ENCODE peak calls at places on chromosomes 12 and 14, in eight cellular contexts. One of them, this sample, is unnamed.

GRCh38 chr14:54085137-54085810 is 128.6 kb upstream of the BMP4 start:
- DNase-seq in renal cortical epithelial cell: no peak
- DNase-seq in Right ventricle myocardium superior: no peak
- DNase-seq in stimulated activated CD8-positive, alpha-beta memory T cell treated with anti-CD3 and anti-CD28 coated beads, Interleukin-2, amount 100 ng/mL, for 1 hour: no peak
- DNase-seq in HFFc6: peak; percentile 5
- DNase-seq in naive thymus-derived CD8-positive, alpha-beta T cell: no peak
- DNase-seq in naive B cell: no peak
- DNase-seq in C1 segment of cervical spinal cord: no peak
- DNase-seq in this sample: no peak

GRCh38 chr14:21070610-21071224 is 613 bp downstream of the ARHGEF40 start:
- DNase-seq in Right ventricle myocardium superior: peak; percentile 70
- DNase-seq in renal cortical epithelial cell: no peak
- DNase-seq in naive B cell: peak; percentile 18
- DNase-seq in HFFc6: peak; percentile 50
- DNase-seq in stimulated activated CD8-positive, alpha-beta memory T cell treated with anti-CD3 and anti-CD28 coated beads, Interleukin-2, amount 100 ng/mL, for 1 hour: no peak
- DNase-seq in naive thymus-derived CD8-positive, alpha-beta T cell: no peak
- DNase-seq in C1 segment of cervical spinal cord: peak; percentile 67
- DNase-seq in this sample: peak; percentile 19

GRCh38 chr12:103833891-103834290 is 7.1 kb downstream of the NT5DC3 start:
- DNase-seq in Right ventricle myocardium superior: no peak
- DNase-seq in renal cortical epithelial cell: no peak
- DNase-seq in stimulated activated CD8-positive, alpha-beta memory T cell treated with anti-CD3 and anti-CD28 coated beads, Interleukin-2, amount 100 ng/mL, for 1 hour: no peak
- DNase-seq in HFFc6: no peak
- DNase-seq in naive B cell: no peak
- DNase-seq in C1 segment of cervical spinal cord: no peak
- DNase-seq in naive thymus-derived CD8-positive, alpha-beta T cell: no peak
- DNase-seq in this sample: no peak

GRCh38 chr14:54664961-54665360 is 98.0 kb downstream of the SAMD4A start:
- DNase-seq in renal cortical epithelial cell: no peak
- DNase-seq in naive B cell: no peak
- DNase-seq in naive thymus-derived CD8-positive, alpha-beta T cell: no peak
- DNase-seq in stimulated activated CD8-positive, alpha-beta memory T cell treated with anti-CD3 and anti-CD28 coated beads, Interleukin-2, amount 100 ng/mL, for 1 hour: no peak
- DNase-seq in HFFc6: peak; percentile 49
- DNase-seq in C1 segment of cervical spinal cord: no peak
- DNase-seq in Right ventricle myocardium superior: no peak
- DNase-seq in this sample: no peak

GRCh38 chr14:86333506-86333905 is 803.6 kb downstream of the FLRT2 start:
- DNase-seq in C1 segment of cervical spinal cord: no peak
- DNase-seq in HFFc6: no peak
- DNase-seq in naive B cell: no peak
- DNase-seq in stimulated activated CD8-positive, alpha-beta memory T cell treated with anti-CD3 and anti-CD28 coated beads, Interleukin-2, amount 100 ng/mL, for 1 hour: no peak
- DNase-seq in naive thymus-derived CD8-positive, alpha-beta T cell: no peak
- DNase-seq in Right ventricle myocardium superior: no peak
- DNase-seq in renal cortical epithelial cell: no peak
- DNase-seq in this sample: no peak

GRCh38 chr14:68676511-68676943 is 116.3 kb downstream of the ZFP36L1 start:
- DNase-seq in stimulated activated CD8-positive, alpha-beta memory T cell treated with anti-CD3 and anti-CD28 coated beads, Interleukin-2, amount 100 ng/mL, for 1 hour: no peak
- DNase-seq in renal cortical epithelial cell: no peak
- DNase-seq in naive B cell: no peak
- DNase-seq in HFFc6: no peak
- DNase-seq in Right ventricle myocardium superior: no peak
- DNase-seq in naive thymus-derived CD8-positive, alpha-beta T cell: no peak
- DNase-seq in C1 segment of cervical spinal cord: no peak
- DNase-seq in this sample: no peak

GRCh38 chr12:113155641-113156040 is 6.1 kb downstream of the CFAP73 start:
- DNase-seq in naive thymus-derived CD8-positive, alpha-beta T cell: no peak
- DNase-seq in HFFc6: no peak
- DNase-seq in renal cortical epithelial cell: no peak
- DNase-seq in Right ventricle myocardium superior: no peak
- DNase-seq in C1 segment of cervical spinal cord: no peak
- DNase-seq in naive B cell: no peak
- DNase-seq in stimulated activated CD8-positive, alpha-beta memory T cell treated with anti-CD3 and anti-CD28 coated beads, Interleukin-2, amount 100 ng/mL, for 1 hour: no peak
- DNase-seq in this sample: no peak

GRCh38 chr14:46054526-46054925 is 597.1 kb downstream of the RPL10L start:
- DNase-seq in renal cortical epithelial cell: peak; percentile 83
- DNase-seq in C1 segment of cervical spinal cord: no peak
- DNase-seq in naive thymus-derived CD8-positive, alpha-beta T cell: no peak
- DNase-seq in HFFc6: peak; percentile 63
- DNase-seq in Right ventricle myocardium superior: no peak
- DNase-seq in naive B cell: no peak
- DNase-seq in stimulated activated CD8-positive, alpha-beta memory T cell treated with anti-CD3 and anti-CD28 coated beads, Interleukin-2, amount 100 ng/mL, for 1 hour: no peak
- DNase-seq in this sample: no peak

GRCh38 chr14:24080888-24081738 is 9.8 kb downstream of the CPNE6 start:
- DNase-seq in naive thymus-derived CD8-positive, alpha-beta T cell: peak; percentile 55
- DNase-seq in HFFc6: no peak
- DNase-seq in Right ventricle myocardium superior: peak; percentile 69
- DNase-seq in stimulated activated CD8-positive, alpha-beta memory T cell treated with anti-CD3 and anti-CD28 coated beads, Interleukin-2, amount 100 ng/mL, for 1 hour: peak; percentile 42
- DNase-seq in C1 segment of cervical spinal cord: peak; percentile 11
- DNase-seq in naive B cell: peak; percentile 70
- DNase-seq in renal cortical epithelial cell: no peak
- DNase-seq in this sample: peak; percentile 68

GRCh38 chr14:91241848-91242247 is 2.7 kb downstream of the GPR68 start:
- DNase-seq in HFFc6: no peak
- DNase-seq in renal cortical epithelial cell: no peak
- DNase-seq in stimulated activated CD8-positive, alpha-beta memory T cell treated with anti-CD3 and anti-CD28 coated beads, Interleukin-2, amount 100 ng/mL, for 1 hour: no peak
- DNase-seq in Right ventricle myocardium superior: no peak
- DNase-seq in naive B cell: peak; percentile 83
- DNase-seq in C1 segment of cervical spinal cord: no peak
- DNase-seq in naive thymus-derived CD8-positive, alpha-beta T cell: no peak
- DNase-seq in this sample: no peak

GRCh38 chr14:33956640-33957039 is 5.8 kb upstream of the EGLN3 start:
- DNase-seq in Right ventricle myocardium superior: no peak
- DNase-seq in stimulated activated CD8-positive, alpha-beta memory T cell treated with anti-CD3 and anti-CD28 coated beads, Interleukin-2, amount 100 ng/mL, for 1 hour: no peak
- DNase-seq in C1 segment of cervical spinal cord: no peak
- DNase-seq in naive thymus-derived CD8-positive, alpha-beta T cell: no peak
- DNase-seq in naive B cell: no peak
- DNase-seq in renal cortical epithelial cell: no peak
- DNase-seq in HFFc6: no peak
- DNase-seq in this sample: no peak

GRCh38 chr12:105100207-105100985 is 7.1 kb upstream of the WASHC4 start:
- DNase-seq in HFFc6: peak; percentile 54
- DNase-seq in Right ventricle myocardium superior: no peak
- DNase-seq in stimulated activated CD8-positive, alpha-beta memory T cell treated with anti-CD3 and anti-CD28 coated beads, Interleukin-2, amount 100 ng/mL, for 1 hour: no peak
- DNase-seq in naive thymus-derived CD8-positive, alpha-beta T cell: no peak
- DNase-seq in naive B cell: no peak
- DNase-seq in C1 segment of cervical spinal cord: no peak
- DNase-seq in renal cortical epithelial cell: peak; percentile 68
- DNase-seq in this sample: no peak

GRCh38 chr14:100673085-100673806 is 53.4 kb upstream of the DLK1 start:
- DNase-seq in stimulated activated CD8-positive, alpha-beta memory T cell treated with anti-CD3 and anti-CD28 coated beads, Interleukin-2, amount 100 ng/mL, for 1 hour: no peak
- DNase-seq in HFFc6: no peak
- DNase-seq in naive thymus-derived CD8-positive, alpha-beta T cell: no peak
- DNase-seq in renal cortical epithelial cell: no peak
- DNase-seq in naive B cell: no peak
- DNase-seq in C1 segment of cervical spinal cord: no peak
- DNase-seq in Right ventricle myocardium superior: no peak
- DNase-seq in this sample: no peak

This sample was measured in T-cell.